ENCODE peak calls at places on chromosomes 16 and 17, in eight cellular contexts. V, R, B, E, N, U, H and I are unnamed samples.

GRCh38 chr17:36625188-36625587 is 23.8 kb downstream of the MRM1 start:
- DNase-seq in N (no peak), U (no peak), B (no peak), E (no peak), V (no peak), H (no peak), R (no peak), I (no peak)

GRCh38 chr17:34313164-34313563 is 6.1 kb upstream of the CCL8 start:
- DNase-seq in R (peak), U (peak), N (no peak), V (no peak), E (no peak), B (no peak), H (no peak), I (no peak)

GRCh38 chr17:40567377-40567776 is 2.1 kb upstream of the CCR7 start:
- DNase-seq in H (no peak), R (no peak), V (no peak), U (no peak), B (no peak), E (no peak), N (no peak), I (no peak)

GRCh38 chr17:39376434-39376833 is 25.0 kb downstream of the FBXL20 start:
- DNase-seq in U (no peak), N (no peak), E (no peak), R (no peak), H (no peak), B (no peak), V (no peak), I (no peak)

GRCh38 chr17:35083071-35083470 is 19.6 kb upstream of the RFFL start:
- DNase-seq in R (no peak), E (no peak), V (no peak), U (no peak), B (no peak), N (no peak), H (no peak), I (no peak)

GRCh38 chr16:8730335-8730915 is 56.0 kb downstream of the ABAT start:
- DNase-seq in R (no peak), U (no peak), N (no peak), H (no peak), E (no peak), B (no peak), V (no peak), I (no peak)

GRCh38 chr16:24978370-24978914 is 36.7 kb downstream of the ARHGAP17 start:
- DNase-seq in R (no peak), H (no peak), U (no peak), N (no peak), V (no peak), E (no peak), B (no peak), I (no peak)

GRCh38 chr17:33115957-33116680 is 124.5 kb downstream of the SPACA3 start:
- DNase-seq in H (no peak), E (no peak), U (no peak), V (no peak), N (no peak), R (no peak), B (no peak), I (no peak)

GRCh38 chr17:47205419-47205963 is 3.7 kb upstream of the MYL4 start:
- DNase-seq in V (peak), U (peak), B (no peak), R (peak), N (peak), E (no peak), H (no peak), I (no peak)

GRCh38 chr16:3576211-3576610 is 992 bp downstream of the NLRC3 start:
- DNase-seq in E (no peak), N (no peak), V (no peak), R (no peak), H (no peak), U (no peak), B (no peak), I (no peak)

GRCh38 chr17:8556074-8556473 is 74.5 kb downstream of the MYH10 start:
- DNase-seq in V (no peak), U (no peak), H (no peak), E (no peak), B (no peak), N (peak), R (peak), I (no peak)

GRCh38 chr16:28061702-28062101 is 1.8 kb downstream of the GSG1L start:
- DNase-seq in B (no peak), R (no peak), H (no peak), V (no peak), N (no peak), U (no peak), E (no peak), I (no peak)

GRCh38 chr16:89678258-89678657 is 8.2 kb upstream of the CDK10 start:
- DNase-seq in E (peak), N (no peak), U (no peak), R (no peak), B (no peak), H (no peak), V (no peak), I (no peak)

GRCh38 chr16:24156777-24157176 is 99.4 kb upstream of the CACNG3 start:
- DNase-seq in H (no peak), R (no peak), N (peak), E (no peak), V (no peak), B (no peak), U (no peak), I (no peak)

GRCh38 chr16:20940864-20941634 is 40.5 kb downstream of the LYRM1 start:
- DNase-seq in H (no peak), V (no peak), R (no peak), N (no peak), U (no peak), E (no peak), B (peak), I (no peak)